ENCODE peak calls at places on chromosomes 11 and 22, in five cellular contexts. Y is caudate nucleus; B is NCI-H1048; J is psoas muscle; Z is activated naive CD4-positive, alpha-beta T cell. H is an unnamed sample.

GRCh38 chr11:36447947-36448346 is 62.1 kb downstream of the TRAF6 start:
- DNase-seq in J (no peak), Y (no peak), B (no peak), Z (no peak), H (no peak)

GRCh38 chr11:82719316-82719715 is 14.3 kb downstream of the FAM181B start:
- DNase-seq in Z (no peak), Y (peak), B (no peak), J (no peak), H (peak)

GRCh38 chr11:86176165-86176884 is 68.2 kb upstream of the EED start:
- DNase-seq in Z (no peak), Y (peak), J (no peak), B (no peak), H (no peak)

GRCh38 chr22:25702046-25702445 is 39.9 kb upstream of the MYO18B start:
- DNase-seq in B (no peak), J (no peak), Y (no peak), Z (no peak), H (no peak)

GRCh38 chr11:2213384-2213842 is 41.8 kb upstream of the TH start:
- DNase-seq in J (peak), B (no peak), Y (no peak), Z (no peak), H (no peak)

GRCh38 chr22:38313384-38313955 is 3.8 kb downstream of the CSNK1E start:
- DNase-seq in B (no peak), J (peak), Y (peak), Z (peak), H (no peak)

GRCh38 chr11:95704865-95705264 is 84.7 kb downstream of the FAM76B start:
- DNase-seq in Y (no peak), B (no peak), J (no peak), Z (no peak), H (no peak)

GRCh38 chr11:102986815-102987214 is 31.3 kb upstream of the MMP13 start:
- DNase-seq in Y (no peak), B (no peak), Z (no peak), J (no peak), H (no peak)

GRCh38 chr11:86535773-86536172 is 136.6 kb downstream of the ME3 start:
- DNase-seq in J (no peak), B (no peak), Y (no peak), Z (no peak), H (no peak)

GRCh38 chr22:47030881-47031627 is 268.6 kb downstream of the TBC1D22A start:
- DNase-seq in B (no peak), J (no peak), Y (no peak), Z (no peak), H (no peak)

GRCh38 chr11:126969865-126970479 is 30.6 kb downstream of the KIRREL3 start:
- DNase-seq in B (no peak), J (no peak), Y (peak), Z (no peak), H (no peak)

GRCh38 chr11:115869780-115870431 is 365.7 kb upstream of the CADM1 start:
- DNase-seq in Z (no peak), J (no peak), Y (no peak), B (no peak), H (no peak)

GRCh38 chr11:76823481-76824028 is 37.2 kb upstream of the ACER3 start:
- DNase-seq in B (no peak), J (no peak), Z (no peak), Y (no peak), H (no peak)

GRCh38 chr11:118715837-118716260 is 36.4 kb upstream of the TREH start:
- DNase-seq in J (no peak), B (no peak), Y (no peak), Z (no peak), H (no peak)

GRCh38 chr11:118295199-118295598 is 9.3 kb upstream of the CD3E start:
- DNase-seq in Y (no peak), B (no peak), J (no peak), Z (no peak), H (no peak)

GRCh38 chr11:29296680-29297079 is 720.1 kb downstream of the KCNA4 start:
- DNase-seq in B (no peak), J (no peak), Y (no peak), Z (no peak), H (no peak)

H was measured in occipital lobe.